ENCODE peak calls at places on chromosome 18, in six cellular contexts. W, N, G, B, T and S are unnamed samples.

GRCh38 chr18:61400714-61401113 is 67.5 kb downstream of the CDH20 start:
- DNase-seq in W (no peak), N (no peak), G (no peak), T (no peak), B (no peak), S (peak)

GRCh38 chr18:48059363-48060109 is 129.1 kb upstream of the SMAD2 start:
- DNase-seq in G (no peak), B (peak), N (no peak), T (peak), W (no peak), S (no peak)

GRCh38 chr18:77400561-77400960 is 150.9 kb downstream of the GALR1 start:
- DNase-seq in N (no peak), W (no peak), B (no peak), T (no peak), G (no peak), S (no peak)

GRCh38 chr18:75124967-75125358 is 84.0 kb downstream of the PTGR3 start:
- DNase-seq in B (no peak), W (no peak), G (no peak), T (no peak), N (no peak), S (no peak)

GRCh38 chr18:37019157-37019571 is 190.2 kb downstream of the KIAA1328 start:
- DNase-seq in B (peak), G (no peak), N (no peak), W (no peak), T (peak), S (peak)

GRCh38 chr18:74419761-74420160 is 37.3 kb downstream of the DIPK1C start:
- DNase-seq in T (no peak), N (no peak), W (no peak), B (no peak), G (no peak), S (no peak)

GRCh38 chr18:79169958-79170555 is 100.9 kb downstream of the ATP9B start:
- DNase-seq in T (no peak), W (no peak), N (no peak), G (no peak), B (no peak), S (peak)

GRCh38 chr18:49459404-49460171 is 857 bp downstream of the DYM start:
- DNase-seq in T (no peak), B (peak), G (no peak), N (peak), W (peak), S (no peak)

GRCh38 chr18:51191139-51191717 is 6.3 kb downstream of the MEX3C start:
- DNase-seq in G (no peak), B (no peak), T (no peak), W (peak), N (no peak), S (peak)

GRCh38 chr18:23519725-23520124 is 16.4 kb downstream of the RMC1 start:
- DNase-seq in G (no peak), W (no peak), B (no peak), N (no peak), T (no peak), S (no peak)

GRCh38 chr18:57060814-57061213 is 86.1 kb upstream of the BOD1L2 start:
- DNase-seq in G (no peak), W (no peak), T (peak), N (no peak), B (no peak), S (no peak)

GRCh38 chr18:61569176-61569892 is 236.1 kb downstream of the CDH20 start:
- DNase-seq in T (no peak), B (no peak), G (no peak), W (no peak), N (no peak), S (peak)

GRCh38 chr18:9233771-9234440 is 97.3 kb downstream of the ANKRD12 start:
- DNase-seq in N (no peak), T (no peak), B (peak), W (no peak), G (no peak), S (no peak)

GRCh38 chr18:62404881-62405280 is 79.8 kb downstream of the TNFRSF11A start:
- DNase-seq in T (no peak), G (no peak), B (no peak), W (no peak), N (no peak), S (no peak)

GRCh38 chr18:55034742-55035141 is 75.5 kb upstream of the CCDC68 start:
- DNase-seq in W (no peak), T (no peak), B (no peak), G (no peak), N (no peak), S (no peak)

GRCh38 chr18:22778996-22779395 is 154.1 kb upstream of the RBBP8 start:
- DNase-seq in T (no peak), B (no peak), N (no peak), G (no peak), W (no peak), S (no peak)

GRCh38 chr18:48803518-48803917 is 147.2 kb downstream of the SMAD7 start:
- DNase-seq in G (no peak), T (no peak), W (no peak), B (no peak), N (no peak), S (no peak)

GRCh38 chr18:3645384-3646156 is 195.6 kb downstream of the TGIF1 start:
- DNase-seq in N (no peak), T (no peak), W (peak), G (no peak), B (no peak), S (no peak)

GRCh38 chr18:43303376-43303775 is 26.1 kb upstream of the SYT4 start:
- DNase-seq in G (no peak), W (no peak), N (no peak), T (no peak), B (no peak), S (peak)

GRCh38 chr18:13624563-13625237 is 101.7 kb downstream of the FAM210A start:
- DNase-seq in B (no peak), G (no peak), T (no peak), N (no peak), W (no peak), S (no peak)
- H3K4me2 ChIP-seq in B (no peak), G (no peak), T (no peak), N (no peak), W (no peak), S (no peak)

GRCh38 chr18:6941988-6942387 is 175.6 kb downstream of the LAMA1 start:
- DNase-seq in B (no peak), N (no peak), T (no peak), W (no peak), G (no peak), S (no peak)

GRCh38 chr18:6940451-6940970 is 177.1 kb downstream of the LAMA1 start:
- DNase-seq in T (no peak), G (no peak), N (no peak), W (no peak), B (no peak), S (no peak)

GRCh38 chr18:6947328-6948030 is 170.1 kb downstream of the LAMA1 start:
- DNase-seq in W (no peak), T (no peak), G (no peak), B (no peak), N (no peak), S (no peak)

GRCh38 chr18:6942742-6943141 is 174.9 kb downstream of the LAMA1 start:
- DNase-seq in T (no peak), G (no peak), N (no peak), B (no peak), W (no peak), S (no peak)

DNA sequence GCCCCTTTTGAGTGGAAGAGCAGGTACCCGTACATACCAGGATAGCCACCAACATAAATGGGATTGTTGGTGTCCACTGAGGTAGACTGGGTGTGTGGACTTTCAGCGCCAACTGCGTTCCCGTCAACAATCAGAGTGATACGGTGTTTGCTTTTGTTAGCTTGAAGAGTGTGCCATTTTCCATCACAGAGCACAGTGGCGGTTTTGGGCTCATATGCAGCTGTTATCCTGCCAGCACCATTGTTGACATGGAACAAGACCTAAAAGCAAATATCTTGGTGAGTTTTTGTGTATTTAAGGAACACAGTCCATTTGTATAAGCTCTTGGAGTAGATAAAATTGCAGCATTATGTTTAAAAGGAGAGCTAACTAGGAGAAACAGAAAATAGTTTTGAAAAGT is 174.5 kb downstream of the LAMA1 start:
- DNase-seq in T (no peak), G (no peak), N (no peak), B (no peak), W (no peak), S (no peak)
- H3K27ac ChIP-seq in T (no peak), G (no peak), N (no peak), B (no peak), W (no peak), S (no peak)

GRCh38 chr18:68053290-68053689 is 536.8 kb upstream of the DSEL start:
- DNase-seq in W (no peak), B (no peak), N (no peak), T (no peak), G (no peak), S (no peak)

GRCh38 chr18:68056936-68057335 is 540.4 kb upstream of the DSEL start:
- DNase-seq in G (no peak), W (no peak), T (no peak), N (no peak), B (no peak), S (no peak)

DNA sequence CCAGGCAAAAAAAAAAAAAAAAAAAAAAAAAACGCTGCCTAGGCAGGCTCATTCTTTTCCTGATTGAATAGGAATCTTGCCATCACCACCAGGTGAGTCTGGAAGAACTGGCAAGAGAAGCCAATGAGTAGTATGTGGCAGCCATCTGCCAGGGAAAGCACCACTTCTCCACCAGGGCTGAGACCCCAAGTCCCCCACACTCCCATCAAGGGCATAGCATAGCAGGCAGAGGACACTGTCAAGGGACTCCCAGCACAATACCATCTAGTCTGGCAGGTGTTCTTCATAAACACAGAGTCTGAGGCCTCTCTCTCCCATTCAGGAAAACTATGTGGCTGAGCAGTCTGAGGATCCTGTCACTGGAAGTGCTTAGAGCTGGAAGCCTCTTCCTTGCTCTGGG is 538.1 kb upstream of the DSEL start:
- DNase-seq in T (no peak), W (no peak), N (no peak), G (no peak), B (no peak), S (no peak)
- H3K4me2 ChIP-seq in T (no peak), W (no peak), N (no peak), G (no peak), B (no peak), S (no peak)

GRCh38 chr18:63443820-63444219 is 21.5 kb upstream of the VPS4B start:
- DNase-seq in T (no peak), W (no peak), G (no peak), B (no peak), N (no peak), S (peak)
- H3K27ac ChIP-seq in T (no peak), W (no peak), G (no peak), B (no peak), N (no peak), S (peak)